ENCODE peak calls at places on chromosomes 12 and 14, in six cellular contexts. One of them, this sample, is unnamed.

GRCh38 chr12:47221256-47222023 is 141.7 kb upstream of the AMIGO2 start:
- DNase-seq in HT1080: no peak
- DNase-seq in COR-L47: no peak
- DNase-seq in EL: no peak
- DNase-seq in cardiac muscle cell: no peak
- DNase-seq in activated T-cell treated with anti-CD3 and anti-CD28 coated beads, Interleukin-2, amount 50 U/mL, for 4 hours: no peak
- DNase-seq in this sample: no peak

GRCh38 chr14:88208858-88209257 is 114.2 kb downstream of the KCNK10 start:
- DNase-seq in cardiac muscle cell: no peak
- DNase-seq in COR-L47: no peak
- DNase-seq in EL: no peak
- DNase-seq in HT1080: no peak
- DNase-seq in activated T-cell treated with anti-CD3 and anti-CD28 coated beads, Interleukin-2, amount 50 U/mL, for 4 hours: no peak
- DNase-seq in this sample: no peak

GRCh38 chr12:48988030-48988649 is 10.0 kb downstream of the WNT1 start:
- DNase-seq in HT1080: no peak
- DNase-seq in activated T-cell treated with anti-CD3 and anti-CD28 coated beads, Interleukin-2, amount 50 U/mL, for 4 hours: peak; percentile 70
- DNase-seq in cardiac muscle cell: peak; percentile 83
- DNase-seq in EL: peak; percentile 59
- DNase-seq in COR-L47: no peak
- DNase-seq in this sample: no peak

GRCh38 chr12:131908082-131908715 is 13.8 kb downstream of the ULK1 start:
- DNase-seq in EL: no peak
- DNase-seq in HT1080: no peak
- DNase-seq in activated T-cell treated with anti-CD3 and anti-CD28 coated beads, Interleukin-2, amount 50 U/mL, for 4 hours: no peak
- DNase-seq in cardiac muscle cell: no peak
- DNase-seq in COR-L47: no peak
- DNase-seq in this sample: no peak

GRCh38 chr14:24280797-24281460 is 9.5 kb upstream of the RABGGTA start:
- DNase-seq in HT1080: no peak
- DNase-seq in COR-L47: no peak
- DNase-seq in activated T-cell treated with anti-CD3 and anti-CD28 coated beads, Interleukin-2, amount 50 U/mL, for 4 hours: no peak
- DNase-seq in EL: no peak
- DNase-seq in cardiac muscle cell: no peak
- DNase-seq in this sample: no peak

GRCh38 chr14:105330491-105330895 is 15.9 kb downstream of the PACS2 start:
- DNase-seq in activated T-cell treated with anti-CD3 and anti-CD28 coated beads, Interleukin-2, amount 50 U/mL, for 4 hours: no peak
- DNase-seq in COR-L47: no peak
- DNase-seq in cardiac muscle cell: no peak
- DNase-seq in HT1080: peak; percentile 24
- DNase-seq in EL: peak; percentile 67
- DNase-seq in this sample: no peak

GRCh38 chr12:124428136-124428791 is 133.4 kb downstream of the RFLNA start:
- DNase-seq in cardiac muscle cell: no peak
- DNase-seq in activated T-cell treated with anti-CD3 and anti-CD28 coated beads, Interleukin-2, amount 50 U/mL, for 4 hours: no peak
- DNase-seq in COR-L47: no peak
- DNase-seq in HT1080: no peak
- DNase-seq in EL: peak; percentile 47
- DNase-seq in this sample: no peak

GRCh38 chr14:39276005-39276404 is 42.3 kb downstream of the MIA2 start:
- DNase-seq in activated T-cell treated with anti-CD3 and anti-CD28 coated beads, Interleukin-2, amount 50 U/mL, for 4 hours: no peak
- DNase-seq in cardiac muscle cell: no peak
- DNase-seq in EL: no peak
- DNase-seq in HT1080: no peak
- DNase-seq in COR-L47: no peak
- DNase-seq in this sample: no peak

GRCh38 chr12:51836012-51836832 is 12.3 kb downstream of the FIGNL2 start:
- DNase-seq in cardiac muscle cell: no peak
- DNase-seq in activated T-cell treated with anti-CD3 and anti-CD28 coated beads, Interleukin-2, amount 50 U/mL, for 4 hours: no peak
- DNase-seq in COR-L47: no peak
- DNase-seq in HT1080: peak; percentile 49
- DNase-seq in EL: no peak
- DNase-seq in this sample: no peak

GRCh38 chr14:61229475-61229888 is 51.7 kb downstream of the TMEM30B start:
- DNase-seq in COR-L47: peak; percentile 48
- DNase-seq in cardiac muscle cell: peak; percentile 10
- DNase-seq in EL: no peak
- DNase-seq in HT1080: no peak
- DNase-seq in activated T-cell treated with anti-CD3 and anti-CD28 coated beads, Interleukin-2, amount 50 U/mL, for 4 hours: no peak
- DNase-seq in this sample: no peak

GRCh38 chr12:97781342-97781741 is 318.7 kb downstream of the RMST start:
- DNase-seq in EL: no peak
- DNase-seq in activated T-cell treated with anti-CD3 and anti-CD28 coated beads, Interleukin-2, amount 50 U/mL, for 4 hours: no peak
- DNase-seq in HT1080: no peak
- DNase-seq in COR-L47: no peak
- DNase-seq in cardiac muscle cell: no peak
- DNase-seq in this sample: no peak

GRCh38 chr12:117076410-117077372 is 22.5 kb downstream of the TESC start:
- DNase-seq in COR-L47: peak; percentile 11
- DNase-seq in activated T-cell treated with anti-CD3 and anti-CD28 coated beads, Interleukin-2, amount 50 U/mL, for 4 hours: no peak
- DNase-seq in HT1080: peak; percentile 25
- DNase-seq in cardiac muscle cell: no peak
- DNase-seq in EL: peak; percentile 18
- DNase-seq in this sample: peak; percentile 37

GRCh38 chr12:16324300-16324699 is 23.1 kb upstream of the MGST1 start:
- DNase-seq in COR-L47: no peak
- DNase-seq in activated T-cell treated with anti-CD3 and anti-CD28 coated beads, Interleukin-2, amount 50 U/mL, for 4 hours: no peak
- DNase-seq in cardiac muscle cell: no peak
- DNase-seq in EL: no peak
- DNase-seq in HT1080: no peak
- DNase-seq in this sample: no peak

GRCh38 chr12:75672212-75672611 is 160.8 kb upstream of the KRR1 start:
- DNase-seq in COR-L47: no peak
- DNase-seq in EL: no peak
- DNase-seq in HT1080: no peak
- DNase-seq in cardiac muscle cell: peak; percentile 3
- DNase-seq in activated T-cell treated with anti-CD3 and anti-CD28 coated beads, Interleukin-2, amount 50 U/mL, for 4 hours: no peak
- DNase-seq in this sample: no peak

GRCh38 chr14:63745858-63746425 is 18.1 kb upstream of the SGPP1 start:
- DNase-seq in HT1080: no peak
- DNase-seq in EL: no peak
- DNase-seq in cardiac muscle cell: no peak
- DNase-seq in activated T-cell treated with anti-CD3 and anti-CD28 coated beads, Interleukin-2, amount 50 U/mL, for 4 hours: no peak
- DNase-seq in COR-L47: no peak
- DNase-seq in this sample: no peak

GRCh38 chr12:117441751-117442150 is 80.3 kb upstream of the NOS1 start:
- DNase-seq in COR-L47: no peak
- DNase-seq in HT1080: peak; percentile 39
- DNase-seq in EL: peak; percentile 34
- DNase-seq in cardiac muscle cell: no peak
- DNase-seq in activated T-cell treated with anti-CD3 and anti-CD28 coated beads, Interleukin-2, amount 50 U/mL, for 4 hours: no peak
- DNase-seq in this sample: no peak

GRCh38 chr12:48881652-48882324 is 16.1 kb upstream of the RND1 start:
- DNase-seq in COR-L47: no peak
- DNase-seq in HT1080: no peak
- DNase-seq in cardiac muscle cell: no peak
- DNase-seq in activated T-cell treated with anti-CD3 and anti-CD28 coated beads, Interleukin-2, amount 50 U/mL, for 4 hours: no peak
- DNase-seq in EL: no peak
- DNase-seq in this sample: no peak

GRCh38 chr12:106310687-106311086 is 8.2 kb downstream of the TCP11L2 start:
- DNase-seq in cardiac muscle cell: no peak
- DNase-seq in HT1080: no peak
- DNase-seq in activated T-cell treated with anti-CD3 and anti-CD28 coated beads, Interleukin-2, amount 50 U/mL, for 4 hours: no peak
- DNase-seq in COR-L47: no peak
- DNase-seq in EL: no peak
- DNase-seq in this sample: no peak

GRCh38 chr12:11734781-11735180 is 85.3 kb downstream of the ETV6 start:
- DNase-seq in COR-L47: no peak
- DNase-seq in activated T-cell treated with anti-CD3 and anti-CD28 coated beads, Interleukin-2, amount 50 U/mL, for 4 hours: no peak
- DNase-seq in HT1080: no peak
- DNase-seq in cardiac muscle cell: no peak
- DNase-seq in EL: no peak
- DNase-seq in this sample: no peak

GRCh38 chr12:30980886-30981662 is 54.5 kb downstream of the TSPAN11 start:
- DNase-seq in EL: no peak
- DNase-seq in HT1080: no peak
- DNase-seq in cardiac muscle cell: peak; percentile 44
- DNase-seq in activated T-cell treated with anti-CD3 and anti-CD28 coated beads, Interleukin-2, amount 50 U/mL, for 4 hours: no peak
- DNase-seq in COR-L47: no peak
- DNase-seq in this sample: no peak

GRCh38 chr12:25328082-25328712 is 77.5 kb upstream of the KRAS start:
- DNase-seq in COR-L47: no peak
- DNase-seq in HT1080: no peak
- DNase-seq in EL: no peak
- DNase-seq in activated T-cell treated with anti-CD3 and anti-CD28 coated beads, Interleukin-2, amount 50 U/mL, for 4 hours: no peak
- DNase-seq in cardiac muscle cell: no peak
- DNase-seq in this sample: no peak

GRCh38 chr14:95523818-95524448 is 7.5 kb upstream of the SYNE3 start:
- DNase-seq in EL: peak; percentile 71
- DNase-seq in cardiac muscle cell: no peak
- DNase-seq in COR-L47: no peak
- DNase-seq in HT1080: no peak
- DNase-seq in activated T-cell treated with anti-CD3 and anti-CD28 coated beads, Interleukin-2, amount 50 U/mL, for 4 hours: no peak
- DNase-seq in this sample: peak; percentile 56

GRCh38 chr12:47105914-47106674 is 26.3 kb upstream of the AMIGO2 start:
- DNase-seq in activated T-cell treated with anti-CD3 and anti-CD28 coated beads, Interleukin-2, amount 50 U/mL, for 4 hours: no peak
- DNase-seq in COR-L47: peak; percentile 66
- DNase-seq in EL: no peak
- DNase-seq in HT1080: no peak
- DNase-seq in cardiac muscle cell: no peak
- DNase-seq in this sample: no peak